ENCODE peak calls at places on chromosome 9, in eight cellular contexts. J is CD8-positive, alpha-beta T cell; S is CD8-positive, alpha-beta memory T cell; T is epithelial cell of prostate; C is tibial artery; M is hepatocyte; V is heart left ventricle; N is body of pancreas. H is an unnamed sample.

GRCh38 chr9:126375386-126375785 is 48.8 kb downstream of the MVB12B start:
- DNase-seq in J (no peak), S (no peak), T (no peak), C (peak), M (peak), V (no peak), N (no peak), H (no peak)

GRCh38 chr9:98502976-98503325 is 205.8 kb downstream of the GABBR2 start:
- DNase-seq in J (no peak), S (no peak), T (no peak), C (no peak), M (peak), V (no peak), N (no peak), H (no peak)

GRCh38 chr9:13186091-13186490 is 93.4 kb downstream of the MPDZ start:
- DNase-seq in J (no peak), S (no peak), T (no peak), C (no peak), M (no peak), V (no peak), N (no peak), H (no peak)

GRCh38 chr9:100472725-100473261 is at the start of gene TMEFF1:
- DNase-seq in J (peak), S (peak), T (no peak), C (no peak), M (peak), V (peak), N (peak), H (no peak)

GRCh38 chr9:124293712-124294504 is 36.2 kb downstream of the NEK6 start:
- DNase-seq in J (no peak), S (no peak), T (no peak), C (no peak), M (no peak), V (no peak), N (no peak), H (no peak)

GRCh38 chr9:37999501-38000189 is 69.4 kb downstream of the SHB start:
- DNase-seq in J (no peak), S (no peak), T (no peak), C (no peak), M (peak), V (no peak), N (no peak), H (no peak)

GRCh38 chr9:34590376-34591090 is 1.0 kb upstream of the CNTFR start:
- DNase-seq in J (no peak), S (no peak), T (no peak), C (peak), M (no peak), V (no peak), N (peak), H (peak)

GRCh38 chr9:87276327-87276841 is 221.3 kb upstream of the DAPK1 start:
- DNase-seq in J (no peak), S (no peak), T (no peak), C (no peak), M (no peak), V (no peak), N (no peak), H (no peak)

GRCh38 chr9:109771084-109771483 is 8.9 kb upstream of the PALM2AKAP2 start:
- DNase-seq in J (no peak), S (no peak), T (no peak), C (no peak), M (no peak), V (no peak), N (no peak), H (no peak)
- H3K27ac ChIP-seq in J (no peak), S (no peak), T (no peak), C (no peak), M (no peak), V (no peak), N (no peak), H (no peak)

GRCh38 chr9:18837402-18837801 is 195.6 kb downstream of the SAXO1 start:
- DNase-seq in J (no peak), S (no peak), T (no peak), C (no peak), M (no peak), V (no peak), N (no peak), H (no peak)
- H3K27ac ChIP-seq in J (no peak), S (no peak), T (no peak), C (no peak), M (no peak), V (no peak), N (no peak), H (no peak)

GRCh38 chr9:76891874-76892273 is 14.0 kb downstream of the PRUNE2 start:
- DNase-seq in J (no peak), S (no peak), T (no peak), C (no peak), M (no peak), V (no peak), N (no peak), H (no peak)

GRCh38 chr9:76894198-76894597 is 11.7 kb downstream of the PRUNE2 start:
- DNase-seq in J (no peak), S (no peak), T (no peak), C (no peak), M (no peak), V (no peak), N (no peak), H (no peak)

GRCh38 chr9:76895186-76895585 is 10.7 kb downstream of the PRUNE2 start:
- DNase-seq in J (no peak), S (no peak), T (no peak), C (no peak), M (no peak), V (no peak), N (no peak), H (no peak)

GRCh38 chr9:76891279-76891678 is 14.6 kb downstream of the PRUNE2 start:
- DNase-seq in J (no peak), S (no peak), T (no peak), C (no peak), M (no peak), V (no peak), N (no peak), H (no peak)

DNA sequence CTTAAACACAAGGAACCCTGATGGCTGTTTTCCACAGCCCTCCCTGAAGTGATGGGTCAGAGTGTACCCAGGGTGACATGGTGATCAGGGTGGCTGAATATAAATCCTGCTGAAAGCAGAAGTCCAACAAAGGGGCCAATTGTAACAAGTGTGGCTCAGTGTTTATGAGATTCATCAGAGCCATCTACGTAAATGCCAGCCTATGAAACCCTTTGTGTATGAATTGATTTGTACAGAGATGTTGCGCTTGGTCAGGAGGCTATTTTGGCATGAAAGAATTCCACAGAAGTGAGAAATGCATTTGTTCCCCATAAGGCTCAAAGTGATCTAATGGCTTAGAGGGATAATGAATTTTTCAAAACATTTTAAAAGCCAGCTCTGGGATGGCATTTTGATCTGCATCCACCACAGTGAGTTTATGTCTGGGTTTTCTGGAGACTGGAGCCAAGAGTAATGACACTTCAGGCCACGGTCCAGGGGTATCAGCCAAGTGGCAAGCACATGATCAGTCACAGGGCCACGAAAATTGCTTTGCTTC is 12.4 kb downstream of the PRUNE2 start:
- DNase-seq in J (no peak), S (no peak), T (no peak), C (peak), M (no peak), V (no peak), N (no peak), H (no peak)
- H3K27ac ChIP-seq in J (no peak), S (no peak), T (no peak), C (peak), M (no peak), V (no peak), N (no peak), H (peak)

GRCh38 chr9:112764344-112764743 is 13.8 kb downstream of the SNX30 start:
- DNase-seq in J (no peak), S (no peak), T (no peak), C (no peak), M (peak), V (no peak), N (peak), H (no peak)

GRCh38 chr9:112761912-112762651 is 11.5 kb downstream of the SNX30 start:
- DNase-seq in J (no peak), S (no peak), T (no peak), C (no peak), M (no peak), V (no peak), N (no peak), H (no peak)

GRCh38 chr9:112764837-112765236 is 14.3 kb downstream of the SNX30 start:
- DNase-seq in J (no peak), S (no peak), T (no peak), C (no peak), M (peak), V (no peak), N (peak), H (no peak)

GRCh38 chr9:112760821-112761220 is 10.3 kb downstream of the SNX30 start:
- DNase-seq in J (no peak), S (no peak), T (no peak), C (no peak), M (no peak), V (no peak), N (no peak), H (no peak)

DNA sequence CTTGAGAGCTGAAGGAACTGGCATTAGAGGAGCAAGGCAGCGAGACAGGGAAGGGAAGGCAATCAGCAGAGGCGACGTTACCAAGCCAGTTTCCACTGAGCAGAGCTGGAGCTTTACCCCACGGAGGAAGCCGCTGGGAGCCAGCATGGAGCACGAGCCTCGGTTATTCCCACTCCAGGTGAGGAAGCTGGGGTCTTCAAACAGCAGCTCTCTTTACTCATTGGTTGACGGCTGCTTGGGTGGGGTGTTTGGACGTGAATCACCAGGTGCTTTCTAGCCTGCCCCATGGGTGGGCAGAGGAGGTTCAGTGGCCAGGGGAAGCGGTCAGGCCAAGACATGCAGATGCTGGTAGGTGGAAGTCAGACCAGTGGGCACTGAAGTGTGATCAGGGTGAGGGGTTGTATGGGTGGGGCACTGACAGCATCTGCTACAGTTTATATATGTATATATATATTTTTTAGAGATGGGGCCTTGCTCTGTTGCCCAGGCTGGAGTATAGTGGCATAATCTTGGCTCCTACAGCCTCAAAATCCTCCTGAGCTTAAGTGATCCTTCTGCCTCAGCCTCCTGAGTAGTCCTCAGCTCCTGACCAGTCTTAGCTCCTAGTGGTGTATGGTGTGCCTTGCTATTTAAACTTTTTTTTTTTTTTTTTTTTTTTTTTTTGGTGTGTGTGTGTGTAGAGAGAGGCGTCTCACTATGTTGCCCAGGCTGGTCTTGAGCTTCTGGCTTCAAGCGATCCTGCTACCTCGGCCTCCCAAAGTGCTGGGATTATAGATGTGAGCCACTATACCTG is 12.4 kb downstream of the SNX30 start:
- DNase-seq in J (no peak), S (no peak), T (no peak), C (no peak), M (no peak), V (no peak), N (no peak), H (no peak)
- H3K27ac ChIP-seq in J (no peak), S (no peak), T (no peak), C (no peak), M (no peak), V (no peak), N (no peak), H (no peak)

DNA sequence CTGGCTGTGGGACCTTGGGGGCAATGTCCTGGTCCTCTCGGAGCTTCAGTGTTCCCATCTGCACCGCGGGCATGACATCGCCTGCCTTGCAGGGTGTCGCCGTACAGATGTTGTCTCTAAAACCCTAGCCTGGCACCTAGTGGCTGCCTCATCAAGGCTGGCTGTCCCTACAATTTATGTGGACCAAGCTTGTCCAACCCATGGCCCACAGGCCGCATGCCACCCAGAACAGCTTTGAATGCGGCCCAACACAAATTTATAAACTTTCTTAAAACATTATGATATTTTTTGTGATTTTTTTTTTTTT is 18.3 kb upstream of the ASS1 start:
- DNase-seq in J (no peak), S (no peak), T (no peak), C (no peak), M (no peak), V (no peak), N (no peak), H (no peak)
- H3K27ac ChIP-seq in J (no peak), S (no peak), T (no peak), C (no peak), M (peak), V (no peak), N (no peak), H (no peak)

DNA sequence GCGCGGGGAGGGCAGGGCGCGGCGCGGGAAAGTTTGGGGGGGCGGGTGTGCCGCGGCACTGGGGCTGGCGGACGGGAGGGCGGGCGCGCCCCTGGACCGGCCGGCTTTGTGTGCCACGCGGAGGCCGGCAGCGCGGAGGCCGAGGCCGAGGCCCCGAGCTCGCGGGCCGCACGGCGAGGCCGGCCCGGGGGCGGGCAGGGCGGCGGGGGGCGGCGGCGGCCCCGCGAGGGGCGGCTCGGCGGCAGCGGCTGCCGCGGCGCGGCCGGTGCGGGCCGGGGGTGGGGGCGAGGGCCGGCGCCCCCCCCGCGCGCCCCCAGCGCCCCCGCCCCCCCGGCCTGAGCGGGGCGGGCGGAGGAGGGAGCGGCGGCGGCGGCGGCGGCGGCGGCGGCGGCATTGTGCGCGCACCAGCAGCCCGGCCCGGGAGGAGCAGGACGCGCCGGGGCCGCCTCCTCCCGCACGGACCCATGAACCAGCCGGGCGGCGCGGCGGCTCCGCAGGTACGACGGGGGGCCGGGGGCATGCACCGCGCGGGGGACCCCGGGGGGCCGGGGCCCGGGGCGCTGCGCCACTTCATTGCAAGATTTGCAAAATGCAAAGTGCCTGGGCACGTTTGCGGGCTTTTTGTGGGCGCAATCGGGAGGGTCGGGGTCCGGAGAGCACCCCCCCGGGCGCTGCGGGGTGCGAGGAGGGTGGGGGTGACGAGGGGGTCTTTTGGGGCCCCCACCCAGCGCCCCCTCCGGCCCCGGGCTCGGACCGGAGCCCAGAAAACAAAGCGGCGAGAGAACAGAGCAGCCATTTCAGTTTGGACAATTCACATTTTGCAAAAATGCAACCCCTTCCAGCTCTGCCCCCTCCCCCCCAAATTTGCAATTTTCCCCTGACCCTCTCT is at the start of gene ZNF618:
- DNase-seq in J (peak), S (no peak), T (no peak), C (no peak), M (peak), V (peak), N (peak), H (no peak)
- H3K27ac ChIP-seq in J (no peak), S (no peak), T (no peak), C (peak), M (peak), V (peak), N (peak), H (peak)

GRCh38 chr9:137688261-137688660 is 69.5 kb downstream of the EHMT1 start:
- DNase-seq in J (no peak), S (no peak), T (no peak), C (no peak), M (no peak), V (no peak), N (no peak), H (no peak)
- H3K27ac ChIP-seq in J (no peak), S (no peak), T (peak), C (no peak), M (no peak), V (no peak), N (no peak), H (no peak)

DNA sequence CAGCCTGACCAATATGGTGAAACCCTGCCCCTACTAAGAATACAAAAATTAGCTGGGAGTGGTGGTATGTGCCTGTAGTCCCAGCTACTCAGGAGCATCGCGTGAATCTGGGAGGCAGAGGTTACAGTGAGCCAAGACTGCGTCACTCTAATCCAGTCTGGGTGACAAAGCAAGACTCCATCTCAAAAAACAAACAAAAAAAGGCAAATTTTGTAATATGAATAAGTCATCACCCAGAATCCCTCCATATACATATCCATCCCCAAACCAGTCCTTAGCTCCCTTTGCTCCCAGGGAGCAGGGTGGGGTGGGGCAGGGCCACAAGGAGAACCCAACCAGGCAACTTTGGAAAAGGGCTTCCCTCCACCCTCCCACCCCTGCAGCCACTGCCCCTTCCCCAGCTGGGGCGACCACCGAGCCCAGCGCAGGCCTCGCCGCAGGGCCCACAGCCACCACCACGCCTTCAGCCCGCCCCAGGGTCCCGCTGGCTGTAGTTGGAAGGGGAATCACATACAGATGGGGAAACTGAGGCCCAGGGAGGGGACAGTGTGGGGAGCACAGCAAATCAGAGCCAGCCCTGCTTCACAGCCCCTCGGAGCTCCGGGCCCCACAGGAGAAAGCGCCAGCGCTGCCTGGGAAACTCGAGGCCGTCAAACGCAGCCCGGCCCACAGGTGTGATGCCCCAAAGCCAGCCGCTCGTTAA is 7.8 kb downstream of the NOTCH1 start:
- DNase-seq in J (no peak), S (no peak), T (no peak), C (no peak), M (no peak), V (no peak), N (no peak), H (no peak)
- H3K27ac ChIP-seq in J (peak), S (peak), T (peak), C (no peak), M (no peak), V (peak), N (peak), H (peak)

GRCh38 chr9:70588381-70588780 is 173.9 kb upstream of the KLF9 start:
- DNase-seq in J (no peak), S (no peak), T (no peak), C (no peak), M (no peak), V (no peak), N (no peak), H (no peak)
- H3K27ac ChIP-seq in J (no peak), S (no peak), T (no peak), C (peak), M (peak), V (peak), N (peak), H (peak)

H was measured in right atrium auricular region.